ENCODE peak calls at places on chromosomes 3 and 15, in five cellular contexts. F is stomach; R is CD4-positive, CD25-positive, alpha-beta regulatory T cell; E is stromal cell of bone marrow; S is AG20443. L is an unnamed sample.

GRCh38 chr15:89230277-89230676 is 8.9 kb upstream of the RLBP1 start:
- DNase-seq in E (no peak), F (no peak), R (no peak), S (peak), L (no peak)

GRCh38 chr3:56928379-56929068 is 126.8 kb upstream of the ARHGEF3 start:
- DNase-seq in E (no peak), R (no peak), F (no peak), S (peak), L (no peak)

GRCh38 chr3:129690963-129691362 is 84.5 kb upstream of the PLXND1 start:
- DNase-seq in F (no peak), E (no peak), S (no peak), R (no peak), L (no peak)

GRCh38 chr3:94285874-94286273 is 223.0 kb downstream of the NSUN3 start:
- DNase-seq in S (no peak), E (no peak), R (no peak), F (no peak), L (no peak)

GRCh38 chr3:100155105-100155504 is 40.8 kb upstream of the FILIP1L start:
- DNase-seq in E (no peak), R (no peak), F (no peak), S (no peak), L (peak)

GRCh38 chr15:63938486-63939061 is 104.8 kb upstream of the HERC1 start:
- DNase-seq in S (no peak), E (no peak), R (no peak), F (no peak), L (no peak)

GRCh38 chr15:100690032-100690785 is 87.8 kb downstream of the ASB7 start:
- DNase-seq in S (no peak), F (no peak), E (no peak), R (no peak), L (peak)

GRCh38 chr15:53962646-53963561 is 15.3 kb upstream of the UNC13C start:
- DNase-seq in R (no peak), S (no peak), F (peak), E (no peak), L (peak)

GRCh38 chr3:126977821-126978220 is 5.1 kb upstream of the PLXNA1 start:
- DNase-seq in F (no peak), R (no peak), S (no peak), E (no peak), L (no peak)

GRCh38 chr15:62711691-62712454 is 330.7 kb upstream of the TPM1 start:
- DNase-seq in R (no peak), F (no peak), E (peak), S (no peak), L (peak)

GRCh38 chr15:42490246-42490742 is 647 bp downstream of the ZNF106 start:
- DNase-seq in R (no peak), E (no peak), S (no peak), F (no peak), L (peak)

GRCh38 chr3:122660575-122660974 is 20.1 kb upstream of the PARP14 start:
- DNase-seq in R (no peak), S (peak), F (no peak), E (no peak), L (no peak)

GRCh38 chr3:110106805-110107204 is 769.5 kb upstream of the DPPA4 start:
- DNase-seq in E (no peak), R (no peak), S (no peak), F (no peak), L (no peak)

GRCh38 chr3:193871093-193871485 is 264.9 kb upstream of the HES1 start:
- DNase-seq in S (no peak), R (no peak), E (no peak), F (no peak), L (no peak)

GRCh38 chr3:53263907-53264306 is 8.1 kb upstream of the TKT start:
- DNase-seq in R (no peak), S (no peak), F (no peak), E (no peak), L (no peak)

GRCh38 chr3:110664148-110664547 is 407.5 kb upstream of the NECTIN3 start:
- DNase-seq in R (no peak), E (no peak), S (peak), F (peak), L (peak)

GRCh38 chr3:141241248-141242034 is 9.8 kb downstream of the PXYLP1 start:
- DNase-seq in E (no peak), F (no peak), S (peak), R (no peak), L (no peak)

GRCh38 chr3:39088889-39089288 is 18.5 kb downstream of the GORASP1 start:
- DNase-seq in S (no peak), F (no peak), R (no peak), E (no peak), L (peak)

GRCh38 chr15:77421370-77421700 is 647 bp downstream of the HMG20A start:
- DNase-seq in R (no peak), E (no peak), F (no peak), S (no peak), L (no peak)

GRCh38 chr15:63041982-63042878 is at the start of gene TPM1:
- DNase-seq in F (peak), E (peak), S (peak), R (no peak), L (peak)

GRCh38 chr3:156749244-156749643 is 74.9 kb downstream of the TIPARP start:
- DNase-seq in F (no peak), E (no peak), R (no peak), S (peak), L (peak)

GRCh38 chr3:104069114-104069513 is 1297.6 kb upstream of the ALCAM start:
- DNase-seq in F (no peak), S (no peak), R (no peak), E (no peak), L (no peak)

GRCh38 chr3:101836907-101837598 is 12.3 kb upstream of the NFKBIZ start:
- DNase-seq in R (no peak), S (peak), F (no peak), E (peak), L (peak)

GRCh38 chr3:14210843-14211594 is 32.4 kb downstream of the LSM3 start:
- DNase-seq in R (no peak), F (no peak), S (peak), E (peak), L (peak)

GRCh38 chr3:55668359-55668758 is 181.3 kb upstream of the WNT5A start:
- DNase-seq in F (no peak), R (no peak), S (no peak), E (no peak), L (no peak)

GRCh38 chr15:101019351-101019750 is 100.2 kb downstream of the LRRK1 start:
- DNase-seq in S (no peak), E (no peak), R (no peak), F (no peak), L (no peak)

GRCh38 chr3:119700269-119700919 is 2.4 kb upstream of the CFAP91 start:
- DNase-seq in E (no peak), R (peak), S (no peak), F (no peak), L (no peak)

GRCh38 chr3:54361884-54362283 is 239.5 kb downstream of the CACNA2D3 start:
- DNase-seq in F (no peak), R (no peak), E (no peak), S (no peak), L (no peak)

GRCh38 chr3:45092132-45093031 is 53.8 kb downstream of the CDCP1 start:
- DNase-seq in R (no peak), S (peak), F (no peak), E (no peak), L (peak)

GRCh38 chr3:72938471-72939265 is 50.8 kb downstream of the GXYLT2 start:
- DNase-seq in R (peak), E (peak), F (peak), S (peak), L (peak)

GRCh38 chr15:66707310-66708160 is 5.5 kb downstream of the SMAD6 start:
- DNase-seq in E (no peak), F (peak), S (peak), R (no peak), L (peak)

GRCh38 chr15:66505430-66505811 is 295 bp downstream of the ZWILCH start:
- DNase-seq in F (no peak), S (no peak), E (no peak), R (no peak), L (no peak)

GRCh38 chr3:72123908-72124441 is 339.0 kb upstream of the PROK2 start:
- DNase-seq in S (peak), R (no peak), E (peak), F (peak), L (peak)

GRCh38 chr3:15171096-15171495 is 35.0 kb upstream of the CAPN7 start:
- DNase-seq in E (no peak), R (no peak), F (no peak), S (no peak), L (no peak)

GRCh38 chr3:156747046-156747445 is 72.7 kb downstream of the TIPARP start:
- DNase-seq in R (no peak), F (no peak), E (no peak), S (no peak), L (no peak)

L was measured in foreskin fibroblast.